ENCODE peak calls at places on chromosomes 2 and 18, in five cellular contexts. C is EL, P is foreskin fibroblast, M is foreskin melanocyte, X is fibroblast of mammary gland. B is an unnamed sample.

GRCh38 chr2:30048636-30049175 is 98.1 kb upstream of the YPEL5 start:
- DNase-seq in P (no peak), C (no peak), X (no peak), M (no peak), B (no peak)

GRCh38 chr2:53473236-53473635 is 294.4 kb upstream of the CHAC2 start:
- DNase-seq in X (no peak), P (no peak), C (no peak), M (no peak), B (peak; percentile 63)

GRCh38 chr2:156306821-156307220 is 25.7 kb downstream of the NR4A2 start:
- DNase-seq in C (no peak), X (no peak), P (no peak), M (no peak), B (no peak)

GRCh38 chr18:39841133-39842041 is 2113.6 kb upstream of the PIK3C3 start:
- DNase-seq in C (peak; percentile 63), M (no peak), P (peak; percentile 91), X (peak; percentile 78), B (peak; percentile 71)

GRCh38 chr18:35029770-35030169 is 11.4 kb upstream of the MAPRE2 start:
- DNase-seq in X (no peak), M (no peak), P (peak; percentile 22), C (peak; percentile 40), B (no peak)

GRCh38 chr2:226031078-226031937 is 631.8 kb downstream of the NYAP2 start:
- DNase-seq in P (peak; percentile 85), C (peak; percentile 74), M (peak; percentile 65), X (peak; percentile 64), B (peak; percentile 74)

GRCh38 chr2:188326669-188327301 is 35.1 kb downstream of the GULP1 start:
- DNase-seq in X (peak; percentile 69), C (no peak), M (peak; percentile 83), P (peak; percentile 78), B (peak; percentile 90)

GRCh38 chr2:239236808-239237205 is 164.0 kb downstream of the HDAC4 start:
- DNase-seq in M (no peak), C (no peak), P (no peak), X (no peak), B (no peak)

GRCh38 chr2:215828528-215829184 is 184.7 kb downstream of the MREG start:
- DNase-seq in M (no peak), P (peak; percentile 74), X (peak; percentile 82), C (peak; percentile 67), B (peak; percentile 86)

GRCh38 chr2:112724611-112725525 is 4.0 kb downstream of the NT5DC4 start:
- DNase-seq in X (no peak), P (peak; percentile 61), C (peak; percentile 35), M (no peak), B (peak; percentile 39)

GRCh38 chr2:227849906-227850305 is 21.5 kb upstream of the DAW1 start:
- DNase-seq in X (peak; percentile 97), M (no peak), C (peak; percentile 53), P (peak; percentile 86), B (no peak)

GRCh38 chr2:23478087-23478932 is 93.3 kb downstream of the KLHL29 start:
- DNase-seq in P (no peak), C (no peak), X (no peak), M (no peak), B (no peak)

GRCh38 chr2:118209727-118210126 is 121.5 kb downstream of the INSIG2 start:
- DNase-seq in C (no peak), P (no peak), M (no peak), X (no peak), B (no peak)

GRCh38 chr2:79630060-79630459 is 117.2 kb downstream of the CTNNA2 start:
- DNase-seq in C (peak; percentile 36), M (no peak), P (no peak), X (peak; percentile 8), B (no peak)

GRCh38 chr2:85444629-85445028 is 26.1 kb downstream of the SH2D6 start:
- DNase-seq in X (peak; percentile 43), P (peak; percentile 67), C (peak; percentile 37), M (no peak), B (no peak)

GRCh38 chr2:222982010-222982908 is 69.7 kb upstream of the KCNE4 start:
- DNase-seq in M (peak; percentile 57), C (peak; percentile 76), P (peak; percentile 93), X (peak; percentile 88), B (peak; percentile 85)

GRCh38 chr2:4732560-4732959 is 959.6 kb upstream of the SOX11 start:
- DNase-seq in M (no peak), P (no peak), C (no peak), X (no peak), B (no peak)

GRCh38 chr2:200860092-200860795 is 4.2 kb downstream of the CLK1 start:
- DNase-seq in X (peak; percentile 82), C (no peak), P (peak; percentile 66), M (no peak), B (peak; percentile 58)

GRCh38 chr2:22784586-22784985 is 600.4 kb upstream of the KLHL29 start:
- DNase-seq in C (no peak), P (no peak), M (no peak), X (no peak), B (no peak)

B was measured in SK-MEL-5.